ENCODE peak calls at places on chromosome 3, in eight cellular contexts. C is IMR-90, V is DND-41, D is endodermal cell, B is colonic mucosa, E is mammary epithelial cell, Z is kidney, P is PC-3. I is an unnamed sample.

GRCh38 chr3:149765762-149766334 is 13.6 kb upstream of the COMMD2 start:
- DNase-seq in C (peak), V (no peak), D (no peak), B (no peak), E (peak), Z (no peak), P (peak), I (peak)

GRCh38 chr3:127784865-127785710 is 37.2 kb downstream of the MGLL start:
- DNase-seq in C (no peak), V (no peak), D (no peak), B (peak), E (no peak), Z (peak), P (no peak), I (no peak)

GRCh38 chr3:57956119-57956832 is 51.9 kb upstream of the FLNB start:
- DNase-seq in C (peak), V (no peak), D (no peak), B (no peak), E (peak), Z (no peak), P (peak), I (no peak)

GRCh38 chr3:107943860-107944543 is 146.8 kb downstream of the CD47 start:
- DNase-seq in C (peak), V (no peak), D (no peak), B (no peak), E (no peak), Z (no peak), P (peak), I (no peak)

GRCh38 chr3:170180107-170180951 is 1.2 kb downstream of the PHC3 start:
- DNase-seq in C (peak), V (peak), D (no peak), B (peak), E (peak), Z (no peak), P (peak), I (peak)

GRCh38 chr3:148202386-148202785 is 495.3 kb upstream of the AGTR1 start:
- DNase-seq in C (no peak), V (no peak), D (peak), B (no peak), E (no peak), Z (no peak), P (no peak), I (no peak)

GRCh38 chr3:161977850-161978249 is 481.2 kb downstream of the OTOL1 start:
- DNase-seq in C (no peak), V (no peak), D (no peak), B (no peak), E (no peak), Z (no peak), P (no peak), I (no peak)

GRCh38 chr3:15953841-15954240 is 156.1 kb upstream of the ANKRD28 start:
- DNase-seq in C (no peak), V (no peak), D (no peak), B (no peak), E (peak), Z (no peak), P (peak), I (no peak)

GRCh38 chr3:20822251-20822650 is 636.2 kb upstream of the SGO1 start:
- DNase-seq in C (no peak), V (no peak), D (no peak), B (no peak), E (no peak), Z (no peak), P (no peak), I (peak)

GRCh38 chr3:163159306-163159705 is 1662.7 kb downstream of the OTOL1 start:
- DNase-seq in C (no peak), V (no peak), D (no peak), B (no peak), E (no peak), Z (no peak), P (no peak), I (no peak)

GRCh38 chr3:176579741-176580185 is 617.5 kb downstream of the TBL1XR1 start:
- DNase-seq in C (peak), V (no peak), D (no peak), B (no peak), E (no peak), Z (no peak), P (peak), I (no peak)

GRCh38 chr3:195714380-195715011 is 6.3 kb upstream of the MUC20 start:
- DNase-seq in C (no peak), V (no peak), D (peak), B (no peak), E (no peak), Z (peak), P (no peak), I (no peak)

GRCh38 chr3:195226900-195227447 is 44.0 kb downstream of the XXYLT1 start:
- DNase-seq in C (peak), V (peak), D (peak), B (peak), E (no peak), Z (peak), P (peak), I (peak)

GRCh38 chr3:141788147-141788546 is 24.9 kb downstream of the GRK7 start:
- DNase-seq in C (no peak), V (no peak), D (no peak), B (no peak), E (no peak), Z (no peak), P (no peak), I (no peak)

GRCh38 chr3:126245811-126246727 is 65.7 kb upstream of the ALDH1L1 start:
- DNase-seq in C (peak), V (peak), D (peak), B (peak), E (no peak), Z (no peak), P (peak), I (peak)

GRCh38 chr3:40623567-40623966 is 98.8 kb downstream of the ZNF621 start:
- DNase-seq in C (no peak), V (no peak), D (no peak), B (peak), E (peak), Z (no peak), P (peak), I (peak)

GRCh38 chr3:76859596-76859995 is 180.3 kb upstream of the ROBO2 start:
- DNase-seq in C (peak), V (peak), D (no peak), B (no peak), E (no peak), Z (no peak), P (no peak), I (no peak)

GRCh38 chr3:106428565-106428994 is 559.8 kb upstream of the CBLB start:
- DNase-seq in C (peak), V (no peak), D (no peak), B (no peak), E (peak), Z (no peak), P (peak), I (no peak)

GRCh38 chr3:183188895-183189462 is 26.4 kb upstream of the LAMP3 start:
- DNase-seq in C (no peak), V (peak), D (peak), B (peak), E (no peak), Z (no peak), P (peak), I (peak)

GRCh38 chr3:169669816-169670215 is 6.3 kb upstream of the MECOM start:
- DNase-seq in C (no peak), V (no peak), D (no peak), B (no peak), E (no peak), Z (no peak), P (no peak), I (no peak)

GRCh38 chr3:194031867-194032635 is 103.9 kb upstream of the HES1 start:
- DNase-seq in C (no peak), V (no peak), D (peak), B (peak), E (peak), Z (no peak), P (no peak), I (no peak)

GRCh38 chr3:14224895-14225294 is 46.3 kb downstream of the LSM3 start:
- DNase-seq in C (peak), V (no peak), D (peak), B (peak), E (peak), Z (no peak), P (peak), I (no peak)

GRCh38 chr3:126621627-126622345 is 33.1 kb downstream of the TXNRD3 start:
- DNase-seq in C (peak), V (no peak), D (no peak), B (no peak), E (peak), Z (no peak), P (peak), I (no peak)

GRCh38 chr3:46978381-46978780 is 1.1 kb upstream of the NBEAL2 start:
- DNase-seq in C (no peak), V (no peak), D (no peak), B (no peak), E (no peak), Z (peak), P (no peak), I (no peak)

GRCh38 chr3:109023656-109024254 is 70.1 kb upstream of the GUCA1C start:
- DNase-seq in C (peak), V (peak), D (peak), B (peak), E (peak), Z (no peak), P (peak), I (peak)

GRCh38 chr3:32873491-32874130 is 55.8 kb downstream of the TRIM71 start:
- DNase-seq in C (no peak), V (no peak), D (no peak), B (no peak), E (no peak), Z (no peak), P (no peak), I (no peak)

GRCh38 chr3:145704020-145704419 is 457.0 kb downstream of the PLOD2 start:
- DNase-seq in C (no peak), V (no peak), D (no peak), B (no peak), E (no peak), Z (no peak), P (no peak), I (no peak)

GRCh38 chr3:32454731-32455608 is 47.7 kb downstream of the CMTM6 start:
- DNase-seq in C (peak), V (no peak), D (peak), B (peak), E (no peak), Z (no peak), P (no peak), I (no peak)

GRCh38 chr3:133964547-133964946 is 65.2 kb downstream of the SLCO2A1 start:
- DNase-seq in C (no peak), V (no peak), D (no peak), B (no peak), E (peak), Z (no peak), P (peak), I (no peak)

GRCh38 chr3:73029321-73029796 is 32.1 kb upstream of the EBLN2 start:
- DNase-seq in C (peak), V (no peak), D (no peak), B (no peak), E (peak), Z (no peak), P (peak), I (no peak)

GRCh38 chr3:16789344-16790100 is 95.2 kb upstream of the PLCL2 start:
- DNase-seq in C (no peak), V (peak), D (no peak), B (no peak), E (no peak), Z (no peak), P (no peak), I (no peak)

GRCh38 chr3:74787008-74787407 is 172.5 kb upstream of the CNTN3 start:
- DNase-seq in C (no peak), V (no peak), D (peak), B (no peak), E (no peak), Z (no peak), P (no peak), I (no peak)

GRCh38 chr3:186090884-186091283 is 18.0 kb downstream of the ETV5 start:
- DNase-seq in C (no peak), V (no peak), D (no peak), B (no peak), E (no peak), Z (no peak), P (no peak), I (no peak)

GRCh38 chr3:197878427-197878826 is 71.6 kb upstream of the RPL35A start:
- DNase-seq in C (no peak), V (no peak), D (no peak), B (no peak), E (no peak), Z (no peak), P (no peak), I (no peak)

GRCh38 chr3:57091874-57092273 is 31.4 kb downstream of the SPATA12 start:
- DNase-seq in C (no peak), V (no peak), D (no peak), B (no peak), E (no peak), Z (no peak), P (no peak), I (no peak)

GRCh38 chr3:156206157-156206556 is 85.8 kb downstream of the KCNAB1 start:
- DNase-seq in C (peak), V (no peak), D (no peak), B (no peak), E (no peak), Z (no peak), P (no peak), I (no peak)

GRCh38 chr3:177831361-177831760 is 634.1 kb upstream of the TBL1XR1 start:
- DNase-seq in C (no peak), V (no peak), D (no peak), B (no peak), E (no peak), Z (no peak), P (no peak), I (no peak)

GRCh38 chr3:52317601-52318000 is 1.5 kb downstream of the DNAH1 start:
- DNase-seq in C (peak), V (no peak), D (peak), B (peak), E (peak), Z (peak), P (no peak), I (peak)

GRCh38 chr3:52315006-52315405 is 1.1 kb upstream of the DNAH1 start:
- DNase-seq in C (no peak), V (no peak), D (no peak), B (no peak), E (no peak), Z (peak), P (no peak), I (no peak)

GRCh38 chr3:52315977-52316764 is at the start of gene DNAH1:
- DNase-seq in C (no peak), V (no peak), D (no peak), B (no peak), E (no peak), Z (peak), P (no peak), I (no peak)

GRCh38 chr3:52318186-52318793 is 2.2 kb downstream of the DNAH1 start:
- DNase-seq in C (no peak), V (no peak), D (no peak), B (no peak), E (no peak), Z (peak), P (no peak), I (no peak)

GRCh38 chr3:52317178-52317577 is 1.1 kb downstream of the DNAH1 start:
- DNase-seq in C (no peak), V (no peak), D (no peak), B (no peak), E (no peak), Z (peak), P (no peak), I (no peak)
- H3K4me3 ChIP-seq in C (no peak), V (no peak), D (peak), B (peak), E (no peak), Z (peak), P (no peak), I (no peak)

GRCh38 chr3:17979248-17979647 is 236.8 kb upstream of the TBC1D5 start:
- DNase-seq in C (no peak), V (peak), D (no peak), B (no peak), E (no peak), Z (no peak), P (peak), I (no peak)
- TF ChIP-seq CTCF in C (no peak), V (peak), D (peak), B (no peak), E (peak), Z (no peak), P (peak), I (no peak)

DNA sequence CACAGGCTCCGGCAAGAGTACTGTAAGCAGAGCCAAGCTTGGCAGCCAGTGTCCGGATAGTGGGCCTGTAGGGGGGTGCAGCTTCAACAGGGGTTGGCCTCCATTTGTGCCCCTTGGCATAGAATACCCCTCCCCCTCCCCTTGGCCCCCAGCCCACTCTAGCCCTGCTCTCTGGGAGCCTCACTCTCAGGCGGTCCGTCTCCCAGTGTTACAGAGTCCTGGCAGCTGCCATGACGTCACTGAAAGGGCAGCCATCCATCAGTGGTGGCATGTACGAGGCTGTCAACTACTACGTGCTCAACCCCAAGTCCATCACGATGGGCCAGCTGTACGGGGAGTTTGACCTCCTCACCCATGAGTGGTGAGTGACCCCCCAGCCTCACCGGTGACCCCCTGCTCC is 50.4 kb downstream of the DNAH1 start:
- DNase-seq in C (no peak), V (no peak), D (no peak), B (no peak), E (no peak), Z (no peak), P (no peak), I (no peak)
- H3K9ac ChIP-seq in C (no peak), V (no peak), D (no peak), B (no peak), E (no peak), Z (no peak), P (no peak), I (no peak)

GRCh38 chr3:923161-923910 is 169.5 kb upstream of the CNTN6 start:
- DNase-seq in C (no peak), V (no peak), D (no peak), B (no peak), E (no peak), Z (no peak), P (no peak), I (no peak)
- H3K4me3 ChIP-seq in C (no peak), V (no peak), D (no peak), B (no peak), E (no peak), Z (no peak), P (no peak), I (no peak)

GRCh38 chr3:12495749-12496452 is 11.6 kb downstream of the TSEN2 start:
- DNase-seq in C (no peak), V (no peak), D (peak), B (no peak), E (no peak), Z (no peak), P (no peak), I (no peak)
- TF ChIP-seq CTCF in C (no peak), V (peak), D (peak), B (no peak), E (no peak), Z (no peak), P (peak), I (no peak)

GRCh38 chr3:119297169-119297568 is 3.0 kb downstream of the ARHGAP31 start:
- DNase-seq in C (peak), V (no peak), D (no peak), B (no peak), E (no peak), Z (no peak), P (peak), I (no peak)
- H3K9ac ChIP-seq in C (no peak), V (no peak), D (no peak), B (no peak), E (no peak), Z (no peak), P (no peak), I (no peak)

GRCh38 chr3:65005481-65005880 is 317.7 kb upstream of the ADAMTS9 start:
- DNase-seq in C (peak), V (no peak), D (no peak), B (no peak), E (no peak), Z (no peak), P (no peak), I (no peak)
- H3K4me3 ChIP-seq in C (no peak), V (no peak), D (no peak), B (no peak), E (no peak), Z (no peak), P (no peak), I (no peak)

GRCh38 chr3:124767691-124768090 is 37.4 kb downstream of the UMPS start:
- DNase-seq in C (no peak), V (no peak), D (peak), B (no peak), E (no peak), Z (no peak), P (no peak), I (no peak)

GRCh38 chr3:124767259-124767658 is 37.0 kb downstream of the UMPS start:
- DNase-seq in C (no peak), V (no peak), D (peak), B (no peak), E (no peak), Z (no peak), P (no peak), I (no peak)

GRCh38 chr3:124769462-124769861 is 39.2 kb downstream of the UMPS start:
- DNase-seq in C (no peak), V (no peak), D (no peak), B (no peak), E (no peak), Z (no peak), P (no peak), I (no peak)

GRCh38 chr3:124770341-124771082 is 40.3 kb downstream of the UMPS start:
- DNase-seq in C (no peak), V (no peak), D (peak), B (no peak), E (no peak), Z (peak), P (no peak), I (peak)

GRCh38 chr3:124768812-124769211 is 38.6 kb downstream of the UMPS start:
- DNase-seq in C (no peak), V (no peak), D (peak), B (peak), E (peak), Z (no peak), P (peak), I (peak)
- TF ChIP-seq CTCF in C (peak), V (peak), D (peak), B (peak), E (peak), Z (no peak), P (peak), I (peak)

I was measured in MM.1S.